ENCODE peak calls at places on chromosome 10, in six cellular contexts. K is heart left ventricle, M is A549, L is AG04449, R is GM12864, S is fibroblast of mammary gland. T is an unnamed sample.
A peak's percentile ranks its signal among the peaks of the same experiment; 100 is the strongest.

GRCh38 chr10:80909254-80909653 is 371.6 kb downstream of the SH2D4B start:
- DNase-seq in K (no peak), M (no peak), L (no peak), R (no peak), S (no peak), T (no peak)

GRCh38 chr10:124866812-124867211 is 65.2 kb downstream of the ABRAXAS2 start:
- DNase-seq in K (no peak), M (no peak), L (no peak), R (no peak), S (no peak), T (no peak)

GRCh38 chr10:113511419-113511818 is 41.4 kb upstream of the HABP2 start:
- DNase-seq in K (no peak), M (no peak), L (no peak), R (no peak), S (no peak), T (no peak)

GRCh38 chr10:48289652-48290238 is 15.2 kb upstream of the FRMPD2 start:
- DNase-seq in K (peak; percentile 71), M (peak; percentile 50), L (no peak), R (no peak), S (peak; percentile 44), T (peak; percentile 60)

GRCh38 chr10:121531076-121531829 is 67.0 kb downstream of the FGFR2 start:
- DNase-seq in K (no peak), M (no peak), L (no peak), R (no peak), S (no peak), T (no peak)

GRCh38 chr10:14349081-14349480 is 18.4 kb upstream of the FRMD4A start:
- DNase-seq in K (no peak), M (no peak), L (no peak), R (no peak), S (no peak), T (no peak)

GRCh38 chr10:123840714-123841113 is 50.9 kb downstream of the CPXM2 start:
- DNase-seq in K (no peak), M (no peak), L (no peak), R (no peak), S (no peak), T (no peak)

GRCh38 chr10:125039354-125039769 is 97.4 kb downstream of the ZRANB1 start:
- DNase-seq in K (no peak), M (no peak), L (no peak), R (no peak), S (no peak), T (no peak)

GRCh38 chr10:132245056-132245455 is 58.3 kb downstream of the DPYSL4 start:
- DNase-seq in K (no peak), M (no peak), L (no peak), R (no peak), S (no peak), T (no peak)

GRCh38 chr10:58264780-58265179 is 2.9 kb downstream of the IPMK start:
- DNase-seq in K (no peak), M (no peak), L (no peak), R (no peak), S (no peak), T (no peak)

GRCh38 chr10:22319559-22320558 is 1.0 kb upstream of the BMI1 start:
- DNase-seq in K (no peak), M (no peak), L (no peak), R (no peak), S (no peak), T (no peak)

DNA sequence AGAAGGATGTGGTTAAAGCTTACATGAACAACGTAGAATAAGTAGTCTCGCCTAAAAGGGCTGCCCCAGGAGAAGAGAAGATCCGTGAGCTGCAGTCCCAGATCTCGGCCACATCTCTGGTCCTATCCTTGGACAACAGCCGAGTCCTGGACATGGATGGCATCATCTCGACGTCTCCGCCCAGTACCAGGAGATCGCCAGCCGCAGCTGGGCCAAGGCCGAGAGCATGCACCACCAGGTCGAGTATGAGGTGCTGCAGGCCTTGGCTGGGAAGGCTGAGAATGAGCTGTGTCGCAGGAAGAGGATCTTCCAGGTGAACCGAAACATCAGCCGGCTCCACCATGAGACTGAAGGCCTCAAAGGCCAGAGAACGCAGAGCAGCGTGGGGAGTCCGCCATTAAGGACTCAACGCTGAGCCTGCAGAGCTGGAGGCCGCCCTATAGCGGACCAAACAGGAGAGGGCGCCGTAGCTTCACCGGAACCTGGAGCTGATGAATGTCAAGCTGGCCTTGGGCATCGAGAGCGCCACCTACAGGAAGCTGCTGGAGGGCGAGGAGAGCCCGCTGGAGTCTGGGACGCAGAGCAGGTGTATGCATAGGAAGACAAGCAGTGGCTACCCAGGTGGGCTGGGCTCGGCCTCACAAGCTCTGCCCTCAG is 22.2 kb downstream of the LIPK start:
- DNase-seq in K (no peak), M (no peak), L (no peak), R (no peak), S (peak; percentile 36), T (no peak)
- TF ChIP-seq CTCF in K (no peak), M (peak; percentile 13), L (no peak), R (peak; percentile 52), S (peak; percentile 40), T (peak; percentile 28)

DNA sequence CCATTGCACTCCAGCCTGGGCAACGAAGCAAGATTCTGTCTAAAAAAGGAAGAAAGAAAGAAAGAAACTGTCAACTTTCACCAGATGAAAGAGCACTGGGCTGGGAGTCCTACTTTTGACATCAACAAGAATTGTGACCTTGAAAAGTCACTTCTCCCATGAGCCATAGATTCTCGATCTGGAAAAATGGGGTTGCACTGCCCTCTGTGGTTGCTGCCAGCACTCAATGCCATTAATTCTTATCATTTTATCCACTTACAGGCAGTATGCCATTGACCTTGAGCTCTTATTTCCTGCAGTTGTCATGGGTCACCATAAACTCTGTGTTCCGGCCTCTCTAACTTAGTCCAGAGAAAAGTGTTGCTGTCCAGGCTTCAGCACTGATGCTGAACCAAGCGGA is 137.2 kb downstream of the NOC3L start:
- DNase-seq in K (no peak), M (peak; percentile 22), L (no peak), R (no peak), S (peak; percentile 36), T (no peak)
- TF ChIP-seq CTCF in K (no peak), M (peak; percentile 49), L (no peak), R (peak; percentile 10), S (peak; percentile 47), T (no peak)

DNA sequence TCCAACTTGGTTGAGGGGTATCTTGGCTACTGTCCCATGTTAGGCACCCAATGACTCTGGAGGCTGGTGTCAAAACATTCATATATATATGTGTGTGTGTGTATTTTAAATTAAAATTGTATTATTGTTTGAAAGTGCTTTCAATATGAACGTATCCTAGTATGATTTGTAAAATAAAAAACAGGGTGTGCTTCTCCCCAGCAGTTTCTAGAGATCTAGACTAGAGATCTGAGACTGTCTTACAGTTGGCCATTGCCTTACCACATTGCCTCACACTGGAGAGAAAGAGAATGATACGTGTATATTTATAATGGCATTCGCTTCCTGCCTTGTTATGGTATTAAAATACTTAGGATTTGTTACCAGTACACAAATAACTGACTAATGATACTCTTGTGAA is 1.2 kb downstream of the BAG3 start:
- DNase-seq in K (no peak), M (peak; percentile 71), L (peak; percentile 23), R (no peak), S (peak; percentile 78), T (peak; percentile 70)
- TF ChIP-seq CTCF in K (no peak), M (peak; percentile 35), L (peak; percentile 26), R (peak; percentile 13), S (peak; percentile 42), T (no peak)

GRCh38 chr10:77282163-77282562 is 355.4 kb downstream of the KCNMA1 start:
- DNase-seq in K (no peak), M (no peak), L (no peak), R (no peak), S (no peak), T (no peak)
- TF ChIP-seq CTCF in K (no peak), M (no peak), L (no peak), R (no peak), S (no peak), T (no peak)

GRCh38 chr10:33009244-33010131 is 51.5 kb upstream of the ITGB1 start:
- DNase-seq in K (no peak), M (no peak), L (no peak), R (no peak), S (no peak), T (no peak)

GRCh38 chr10:33006342-33006887 is 48.4 kb upstream of the ITGB1 start:
- DNase-seq in K (no peak), M (no peak), L (no peak), R (no peak), S (no peak), T (no peak)

GRCh38 chr10:33008499-33009243 is 50.6 kb upstream of the ITGB1 start:
- DNase-seq in K (no peak), M (no peak), L (peak; percentile 74), R (peak; percentile 39), S (peak; percentile 87), T (peak; percentile 74)

GRCh38 chr10:33005322-33006282 is 47.6 kb upstream of the ITGB1 start:
- DNase-seq in K (peak; percentile 83), M (peak; percentile 71), L (peak; percentile 96), R (no peak), S (peak; percentile 99), T (peak; percentile 58)

GRCh38 chr10:33010132-33011037 is 52.4 kb upstream of the ITGB1 start:
- DNase-seq in K (no peak), M (peak; percentile 75), L (no peak), R (no peak), S (peak; percentile 75), T (no peak)
- TF ChIP-seq CTCF in K (peak; percentile 20), M (peak; percentile 56), L (peak; percentile 49), R (no peak), S (peak; percentile 67), T (no peak)

DNA sequence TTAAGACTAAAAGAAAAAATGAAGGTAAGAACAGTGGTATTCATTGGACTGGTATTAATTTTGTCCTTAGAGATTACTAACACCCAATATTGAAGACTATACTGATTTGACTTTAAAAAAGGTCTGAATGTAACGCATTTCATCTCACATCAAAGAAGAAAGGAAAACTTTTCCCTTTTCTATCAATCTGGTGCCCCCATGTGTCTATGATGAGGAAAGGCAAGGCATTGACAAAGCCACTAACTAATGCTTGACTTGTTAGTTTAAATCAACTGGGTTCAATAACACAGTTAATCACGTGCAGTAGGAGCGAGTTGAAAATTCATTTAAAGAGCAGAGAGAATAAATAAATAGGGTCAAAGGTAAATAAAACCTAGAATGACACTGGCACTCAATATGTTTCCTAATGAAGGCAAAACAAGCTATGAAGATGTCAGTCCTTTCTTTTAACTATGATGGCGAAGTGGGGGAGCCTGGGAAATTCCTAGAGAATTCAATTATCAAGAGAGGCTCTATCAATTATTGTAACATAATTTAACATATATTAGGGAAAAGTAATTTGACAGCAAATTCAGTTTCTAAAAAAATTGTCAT is 180.9 kb downstream of the ANK3 start:
- DNase-seq in K (no peak), M (no peak), L (no peak), R (no peak), S (peak; percentile 65), T (peak; percentile 8)
- TF ChIP-seq CTCF in K (peak; percentile 35), M (peak; percentile 93), L (peak; percentile 65), R (peak; percentile 63), S (peak; percentile 92), T (peak; percentile 59)

GRCh38 chr10:17228081-17229015 is at the start of gene VIM:
- DNase-seq in K (peak; percentile 93), M (peak; percentile 87), L (no peak), R (peak; percentile 74), S (peak; percentile 98), T (peak; percentile 69)
- TF ChIP-seq CTCF in K (no peak), M (no peak), L (peak; percentile 24), R (no peak), S (peak; percentile 11), T (no peak)

T was measured in GM20000.